ENCODE peak calls at places on chromosomes 4 and X, in five cellular contexts. One of them, this sample, is unnamed.
A peak's percentile ranks its signal among the peaks of the same experiment; 100 is the strongest.

GRCh38 chr4:88599298-88599697 is 7.0 kb downstream of the HERC3 start:
- DNase-seq in neuronal stem cell: no peak
- DNase-seq in mesenchymal stem cell: peak; percentile 65
- DNase-seq in IMR-90: peak; percentile 74
- DNase-seq in trophoblast cell: no peak
- DNase-seq in this sample: no peak

GRCh38 chr4:15551740-15552446 is 82.2 kb downstream of the CC2D2A start:
- DNase-seq in IMR-90: no peak
- DNase-seq in trophoblast cell: no peak
- DNase-seq in mesenchymal stem cell: no peak
- DNase-seq in neuronal stem cell: no peak
- DNase-seq in this sample: no peak

GRCh38 chrX:2928583-2929434 is at the start of gene ARSD:
- DNase-seq in IMR-90: peak; percentile 86
- DNase-seq in trophoblast cell: peak; percentile 86
- DNase-seq in neuronal stem cell: peak; percentile 71
- DNase-seq in mesenchymal stem cell: peak; percentile 89
- DNase-seq in this sample: peak; percentile 97

GRCh38 chr4:89245459-89245858 is 62.1 kb downstream of the GPRIN3 start:
- DNase-seq in trophoblast cell: no peak
- DNase-seq in IMR-90: no peak
- DNase-seq in mesenchymal stem cell: peak; percentile 8
- DNase-seq in neuronal stem cell: no peak
- DNase-seq in this sample: no peak

GRCh38 chrX:77160301-77160700 is 286.9 kb upstream of the FGF16 start:
- DNase-seq in mesenchymal stem cell: no peak
- DNase-seq in trophoblast cell: no peak
- DNase-seq in IMR-90: no peak
- DNase-seq in neuronal stem cell: no peak
- DNase-seq in this sample: peak; percentile 65

GRCh38 chr4:169925678-169926077 is 100.5 kb downstream of the MFAP3L start:
- DNase-seq in neuronal stem cell: no peak
- DNase-seq in trophoblast cell: no peak
- DNase-seq in IMR-90: no peak
- DNase-seq in mesenchymal stem cell: no peak
- DNase-seq in this sample: no peak

GRCh38 chrX:24464836-24465523 is at the start of gene PDK3:
- DNase-seq in mesenchymal stem cell: peak; percentile 82
- DNase-seq in neuronal stem cell: peak; percentile 83
- DNase-seq in trophoblast cell: peak; percentile 83
- DNase-seq in IMR-90: peak; percentile 77
- DNase-seq in this sample: peak; percentile 97

GRCh38 chr4:32429151-32429550 is 1709.0 kb downstream of the PCDH7 start:
- DNase-seq in neuronal stem cell: no peak
- DNase-seq in mesenchymal stem cell: peak; percentile 1
- DNase-seq in IMR-90: no peak
- DNase-seq in trophoblast cell: no peak
- DNase-seq in this sample: no peak

GRCh38 chr4:2442175-2442993 is 23.6 kb downstream of the CFAP99 start:
- DNase-seq in mesenchymal stem cell: no peak
- DNase-seq in IMR-90: no peak
- DNase-seq in neuronal stem cell: no peak
- DNase-seq in trophoblast cell: no peak
- DNase-seq in this sample: no peak

GRCh38 chr4:4714330-4714729 is 145.1 kb upstream of the MSX1 start:
- DNase-seq in trophoblast cell: no peak
- DNase-seq in mesenchymal stem cell: peak; percentile 34
- DNase-seq in IMR-90: peak; percentile 69
- DNase-seq in neuronal stem cell: no peak
- DNase-seq in this sample: no peak

DNA sequence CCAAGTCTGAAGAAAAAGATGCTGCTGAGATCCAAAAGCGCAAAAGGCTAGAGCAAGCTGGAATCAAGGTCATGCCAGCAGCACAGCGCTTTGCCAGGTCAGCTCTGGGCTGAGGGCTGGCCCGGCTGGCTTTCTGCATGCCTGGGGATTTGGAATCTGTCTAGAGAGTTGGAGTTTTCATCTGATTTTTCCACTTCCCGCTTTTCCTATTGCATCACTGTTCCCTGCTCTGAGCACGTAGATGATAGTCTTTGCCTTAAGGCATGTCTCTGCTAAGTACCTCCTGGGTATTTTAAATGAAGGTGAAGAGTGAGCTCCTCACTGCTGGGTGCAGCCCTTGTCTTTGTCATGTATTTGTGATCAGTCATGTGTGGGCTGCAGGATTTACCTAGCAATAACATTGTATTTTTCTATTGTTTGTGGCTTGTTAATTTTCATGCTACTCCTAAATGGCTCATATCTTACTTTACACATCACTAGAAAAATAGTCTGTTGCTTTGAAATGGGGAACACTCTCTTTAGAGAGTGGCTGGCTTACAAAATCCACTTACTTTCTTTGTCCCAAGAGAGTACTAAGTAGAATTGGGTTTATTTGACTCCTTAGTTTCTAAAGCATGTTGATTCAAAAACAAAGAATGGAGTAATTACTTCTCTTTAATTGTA is 82.8 kb downstream of the LIMCH1 start:
- DNase-seq in trophoblast cell: peak; percentile 91
- DNase-seq in mesenchymal stem cell: no peak
- DNase-seq in neuronal stem cell: no peak
- DNase-seq in IMR-90: no peak
- DNase-seq in this sample: peak; percentile 45
- H3K14ac ChIP-seq in trophoblast cell: no peak overlapping the region
- H3K14ac ChIP-seq in mesenchymal stem cell: no peak overlapping the region
- H3K14ac ChIP-seq in neuronal stem cell: no peak overlapping the region
- H3K14ac ChIP-seq in IMR-90: no peak overlapping the region
- H3K14ac ChIP-seq in this sample: no peak overlapping the region

GRCh38 chr4:139606600-139607301 is 50.7 kb upstream of the SETD7 start:
- DNase-seq in mesenchymal stem cell: peak; percentile 70
- DNase-seq in trophoblast cell: no peak
- DNase-seq in IMR-90: peak; percentile 70
- DNase-seq in neuronal stem cell: no peak
- DNase-seq in this sample: no peak
- H3K14ac ChIP-seq in mesenchymal stem cell: no peak overlapping the region
- H3K14ac ChIP-seq in trophoblast cell: no peak overlapping the region
- H3K14ac ChIP-seq in IMR-90: no peak overlapping the region
- H3K14ac ChIP-seq in neuronal stem cell: no peak overlapping the region
- H3K14ac ChIP-seq in this sample: no peak overlapping the region

GRCh38 chrX:19019996-19020395 is 36.1 kb upstream of the PHKA2 start:
- DNase-seq in trophoblast cell: no peak
- DNase-seq in IMR-90: peak; percentile 9
- DNase-seq in mesenchymal stem cell: no peak
- DNase-seq in neuronal stem cell: no peak
- DNase-seq in this sample: no peak

DNA sequence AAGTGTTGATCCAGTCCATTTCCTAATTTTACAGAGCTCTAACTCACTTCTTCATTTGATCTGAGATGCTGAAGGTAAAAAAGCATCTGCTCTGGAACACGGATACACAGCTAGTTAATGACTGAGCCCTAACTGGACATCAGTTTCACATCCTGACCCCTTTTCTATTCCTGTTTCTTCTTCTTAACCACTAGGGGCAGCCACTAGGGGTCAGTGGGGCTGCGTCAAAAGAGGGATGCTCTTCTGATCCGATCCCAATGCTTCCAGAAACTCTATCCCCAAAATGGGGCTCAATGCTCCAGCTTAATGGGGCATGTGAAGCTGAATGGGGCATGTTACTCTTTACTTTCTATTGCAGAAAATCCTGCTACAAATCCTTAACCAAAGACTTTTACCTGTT is 33.4 kb upstream of the PHKA2 start:
- DNase-seq in mesenchymal stem cell: peak; percentile 30
- DNase-seq in trophoblast cell: peak; percentile 12
- DNase-seq in IMR-90: peak; percentile 17
- DNase-seq in neuronal stem cell: peak; percentile 1
- DNase-seq in this sample: peak; percentile 35
- H3K14ac ChIP-seq in mesenchymal stem cell: no peak overlapping the region
- H3K14ac ChIP-seq in trophoblast cell: no peak overlapping the region
- H3K14ac ChIP-seq in IMR-90: no peak overlapping the region
- H3K14ac ChIP-seq in neuronal stem cell: no peak overlapping the region
- H3K14ac ChIP-seq in this sample: no peak overlapping the region

GRCh38 chrX:49309401-49309981 is 6.0 kb downstream of the GAGE10 start:
- DNase-seq in IMR-90: peak; percentile 22
- DNase-seq in neuronal stem cell: no peak
- DNase-seq in mesenchymal stem cell: peak; percentile 23
- DNase-seq in trophoblast cell: no peak
- DNase-seq in this sample: peak; percentile 51

GRCh38 chrX:49310371-49310770 is 6.9 kb downstream of the GAGE10 start:
- DNase-seq in neuronal stem cell: no peak
- DNase-seq in IMR-90: no peak
- DNase-seq in trophoblast cell: no peak
- DNase-seq in mesenchymal stem cell: no peak
- DNase-seq in this sample: no peak

GRCh38 chrX:49303346-49303745 is at the start of gene GAGE10:
- DNase-seq in trophoblast cell: no peak
- DNase-seq in neuronal stem cell: no peak
- DNase-seq in mesenchymal stem cell: no peak
- DNase-seq in IMR-90: no peak
- DNase-seq in this sample: no peak

DNA sequence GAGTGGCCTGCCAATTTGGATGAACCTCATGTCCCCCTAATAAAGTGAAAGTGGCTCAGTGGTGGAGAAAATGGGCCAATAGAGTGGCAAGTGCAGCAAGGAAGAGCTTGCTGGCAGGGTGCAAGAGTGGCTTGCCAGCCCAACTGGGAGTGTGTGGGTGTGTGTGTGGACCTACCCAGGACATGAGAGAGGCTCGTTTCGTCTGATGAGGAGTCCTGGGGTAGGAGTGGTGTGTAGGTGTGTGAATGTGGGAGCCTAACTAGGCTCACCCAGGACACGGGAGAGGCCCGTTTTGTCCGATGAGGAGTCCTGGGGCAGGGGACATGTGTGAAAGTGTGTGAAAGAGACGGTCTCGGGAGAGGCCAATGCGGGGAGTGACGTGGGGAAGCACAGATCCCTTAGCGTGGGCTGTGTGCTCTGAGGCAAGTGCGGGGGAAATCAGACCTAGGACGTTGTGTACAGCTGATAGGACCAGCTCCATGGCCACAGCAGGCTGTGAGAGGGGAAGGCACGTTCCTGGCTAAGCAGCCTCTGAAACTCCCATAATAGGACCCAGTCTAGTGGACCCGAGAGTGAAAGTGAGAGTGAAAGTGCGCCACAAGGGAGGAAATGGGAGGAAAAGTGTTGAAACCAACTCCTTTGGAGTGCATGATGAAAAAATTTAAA is 5.3 kb downstream of the GAGE10 start:
- DNase-seq in mesenchymal stem cell: peak; percentile 14
- DNase-seq in trophoblast cell: no peak
- DNase-seq in IMR-90: no peak
- DNase-seq in neuronal stem cell: no peak
- DNase-seq in this sample: no peak
- H3K14ac ChIP-seq in mesenchymal stem cell: no peak overlapping the region
- H3K14ac ChIP-seq in trophoblast cell: peak overlapping the region; percentile 94
- H3K14ac ChIP-seq in IMR-90: no peak overlapping the region
- H3K14ac ChIP-seq in neuronal stem cell: peak overlapping the region; percentile 8
- H3K14ac ChIP-seq in this sample: peak overlapping the region; percentile 38

GRCh38 chrX:30153881-30154260 is 61.5 kb upstream of the MAGEB2 start:
- DNase-seq in IMR-90: peak; percentile 31
- DNase-seq in neuronal stem cell: no peak
- DNase-seq in mesenchymal stem cell: peak; percentile 58
- DNase-seq in trophoblast cell: peak; percentile 23
- DNase-seq in this sample: no peak

GRCh38 chrX:30156009-30156408 is 59.4 kb upstream of the MAGEB2 start:
- DNase-seq in trophoblast cell: no peak
- DNase-seq in IMR-90: no peak
- DNase-seq in neuronal stem cell: no peak
- DNase-seq in mesenchymal stem cell: no peak
- DNase-seq in this sample: no peak

GRCh38 chrX:30150196-30150895 is 65.0 kb upstream of the MAGEB2 start:
- DNase-seq in neuronal stem cell: no peak
- DNase-seq in mesenchymal stem cell: peak; percentile 70
- DNase-seq in trophoblast cell: no peak
- DNase-seq in IMR-90: peak; percentile 36
- DNase-seq in this sample: no peak

GRCh38 chrX:30151964-30152363 is 63.4 kb upstream of the MAGEB2 start:
- DNase-seq in IMR-90: no peak
- DNase-seq in mesenchymal stem cell: no peak
- DNase-seq in neuronal stem cell: no peak
- DNase-seq in trophoblast cell: no peak
- DNase-seq in this sample: no peak

DNA sequence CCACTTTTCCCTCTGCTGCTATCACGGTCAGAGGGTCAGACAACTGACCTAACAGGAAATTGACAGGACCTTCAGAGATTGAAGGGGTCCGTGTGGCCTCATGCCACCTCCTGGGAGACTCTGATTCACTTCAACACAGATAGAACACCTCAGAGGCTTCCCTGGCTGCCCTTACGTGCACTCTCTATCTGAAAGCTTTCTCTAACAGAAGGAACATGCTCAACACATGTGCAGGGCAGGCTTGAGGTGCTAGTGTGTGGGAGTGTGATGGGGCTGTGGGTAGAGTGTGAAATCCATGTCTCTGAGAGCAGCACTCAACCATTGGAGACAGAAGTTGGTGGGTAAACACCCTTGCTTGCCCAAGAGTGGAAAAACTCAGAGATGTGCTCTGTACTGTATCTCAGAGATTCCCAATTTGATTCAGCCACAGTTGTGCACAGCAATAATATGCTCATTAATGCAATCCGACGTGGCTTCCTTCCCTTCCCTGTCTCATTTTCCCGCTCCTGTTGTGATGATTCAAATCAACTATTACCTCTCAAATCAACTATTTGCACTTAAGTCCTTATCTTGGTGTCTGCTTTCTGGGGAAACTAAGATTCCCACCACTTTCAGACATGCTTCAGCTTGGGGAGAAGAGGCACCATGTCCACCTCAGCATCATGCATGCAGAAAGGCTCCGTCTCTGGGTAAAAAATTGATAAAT is 62.0 kb upstream of the MAGEB2 start:
- DNase-seq in trophoblast cell: no peak
- DNase-seq in mesenchymal stem cell: no peak
- DNase-seq in neuronal stem cell: no peak
- DNase-seq in IMR-90: no peak
- DNase-seq in this sample: no peak
- H3K14ac ChIP-seq in trophoblast cell: peak overlapping the region; percentile 87
- H3K14ac ChIP-seq in mesenchymal stem cell: no peak overlapping the region
- H3K14ac ChIP-seq in neuronal stem cell: no peak overlapping the region
- H3K14ac ChIP-seq in IMR-90: no peak overlapping the region
- H3K14ac ChIP-seq in this sample: no peak overlapping the region

GRCh38 chr4:10963958-10964705 is 279.6 kb upstream of the CLNK start:
- DNase-seq in neuronal stem cell: peak; percentile 23
- DNase-seq in mesenchymal stem cell: no peak
- DNase-seq in IMR-90: no peak
- DNase-seq in trophoblast cell: no peak
- DNase-seq in this sample: peak; percentile 39
- H3K14ac ChIP-seq in neuronal stem cell: peak overlapping the region; percentile 92
- H3K14ac ChIP-seq in mesenchymal stem cell: no peak overlapping the region
- H3K14ac ChIP-seq in IMR-90: no peak overlapping the region
- H3K14ac ChIP-seq in trophoblast cell: no peak overlapping the region
- H3K14ac ChIP-seq in this sample: no peak overlapping the region

This sample was measured in H9.